ENCODE peak calls at places on chromosome 3, in four cellular contexts. One of them, this sample, is unnamed.
A peak's percentile ranks its signal among the peaks of the same experiment; 100 is the strongest.

GRCh38 chr3:101072299-101072698 is 79.1 kb upstream of the ABI3BP start:
- DNase-seq in mesendoderm: no peak
- DNase-seq in IMR-90: peak; percentile 52
- DNase-seq in H1: no peak
- DNase-seq in this sample: no peak

GRCh38 chr3:113136071-113136470 is 75.3 kb upstream of the BOC start:
- DNase-seq in IMR-90: peak; percentile 27
- DNase-seq in H1: no peak
- DNase-seq in mesendoderm: peak; percentile 15
- DNase-seq in this sample: no peak

GRCh38 chr3:11596387-11596786 is 47.3 kb downstream of the VGLL4 start:
- DNase-seq in IMR-90: no peak
- DNase-seq in H1: no peak
- DNase-seq in mesendoderm: no peak
- DNase-seq in this sample: no peak

GRCh38 chr3:100753846-100754245 is 44.6 kb downstream of the TFG start:
- DNase-seq in mesendoderm: no peak
- DNase-seq in IMR-90: peak; percentile 43
- DNase-seq in H1: no peak
- DNase-seq in this sample: no peak

GRCh38 chr3:69718832-69719231 is 20.4 kb upstream of the MITF start:
- DNase-seq in H1: peak; percentile 2
- DNase-seq in IMR-90: no peak
- DNase-seq in mesendoderm: peak; percentile 76
- DNase-seq in this sample: peak; percentile 60

GRCh38 chr3:7205535-7206331 is 344.8 kb downstream of the GRM7 start:
- DNase-seq in IMR-90: no peak
- DNase-seq in H1: no peak
- DNase-seq in mesendoderm: no peak
- DNase-seq in this sample: no peak

GRCh38 chr3:145820175-145820574 is 340.8 kb downstream of the PLOD2 start:
- DNase-seq in H1: no peak
- DNase-seq in IMR-90: no peak
- DNase-seq in mesendoderm: no peak
- DNase-seq in this sample: no peak

GRCh38 chr3:133138017-133138416 is 99.8 kb downstream of the TMEM108 start:
- DNase-seq in mesendoderm: no peak
- DNase-seq in H1: no peak
- DNase-seq in IMR-90: no peak
- DNase-seq in this sample: no peak

GRCh38 chr3:180563411-180563810 is 38.6 kb upstream of the TTC14 start:
- DNase-seq in H1: no peak
- DNase-seq in mesendoderm: no peak
- DNase-seq in IMR-90: no peak
- DNase-seq in this sample: no peak

GRCh38 chr3:115657168-115657567 is 33.9 kb downstream of the GAP43 start:
- DNase-seq in H1: no peak
- DNase-seq in mesendoderm: peak; percentile 59
- DNase-seq in IMR-90: no peak
- DNase-seq in this sample: peak; percentile 30

GRCh38 chr3:159860727-159861126 is 127.9 kb upstream of the IL12A start:
- DNase-seq in H1: no peak
- DNase-seq in mesendoderm: no peak
- DNase-seq in IMR-90: no peak
- DNase-seq in this sample: no peak

GRCh38 chr3:103968751-103969150 is 1398.0 kb upstream of the ALCAM start:
- DNase-seq in H1: no peak
- DNase-seq in mesendoderm: no peak
- DNase-seq in IMR-90: no peak
- DNase-seq in this sample: no peak

GRCh38 chr3:72340476-72341379 is 507.5 kb downstream of the SHQ1 start:
- DNase-seq in IMR-90: no peak
- DNase-seq in mesendoderm: no peak
- DNase-seq in H1: no peak
- DNase-seq in this sample: no peak

GRCh38 chr3:47578119-47578630 is 490 bp downstream of the CSPG5 start:
- DNase-seq in IMR-90: no peak
- DNase-seq in mesendoderm: no peak
- DNase-seq in H1: no peak
- DNase-seq in this sample: peak; percentile 72

GRCh38 chr3:100425321-100425720 is 24.0 kb downstream of the LNP1 start:
- DNase-seq in H1: no peak
- DNase-seq in mesendoderm: no peak
- DNase-seq in IMR-90: no peak
- DNase-seq in this sample: no peak

GRCh38 chr3:187985636-187986035 is 168.3 kb upstream of the LPP start:
- DNase-seq in mesendoderm: no peak
- DNase-seq in H1: no peak
- DNase-seq in IMR-90: peak; percentile 36
- DNase-seq in this sample: no peak

GRCh38 chr3:71251156-71251775 is 332.3 kb downstream of the FOXP1 start:
- DNase-seq in H1: no peak
- DNase-seq in IMR-90: peak; percentile 98
- DNase-seq in mesendoderm: no peak
- DNase-seq in this sample: no peak

GRCh38 chr3:194129581-194130133 is 6.3 kb upstream of the HES1 start:
- DNase-seq in mesendoderm: peak; percentile 78
- DNase-seq in H1: no peak
- DNase-seq in IMR-90: no peak
- DNase-seq in this sample: peak; percentile 69

GRCh38 chr3:197376020-197376419 is 77.6 kb upstream of the DLG1 start:
- DNase-seq in IMR-90: no peak
- DNase-seq in mesendoderm: no peak
- DNase-seq in H1: no peak
- DNase-seq in this sample: no peak

GRCh38 chr3:139309046-139309660 is 34.7 kb upstream of the MRPS22 start:
- DNase-seq in mesendoderm: no peak
- DNase-seq in H1: no peak
- DNase-seq in IMR-90: no peak
- DNase-seq in this sample: no peak

GRCh38 chr3:115862824-115863223 is 239.5 kb downstream of the GAP43 start:
- DNase-seq in H1: no peak
- DNase-seq in IMR-90: no peak
- DNase-seq in mesendoderm: no peak
- DNase-seq in this sample: peak; percentile 39

GRCh38 chr3:52238193-52238760 is 681 bp downstream of the TWF2 start:
- DNase-seq in mesendoderm: no peak
- DNase-seq in H1: no peak
- DNase-seq in IMR-90: peak; percentile 12
- DNase-seq in this sample: no peak

GRCh38 chr3:52240059-52240885 is 1.3 kb upstream of the TWF2 start:
- DNase-seq in mesendoderm: peak; percentile 92
- DNase-seq in H1: no peak
- DNase-seq in IMR-90: peak; percentile 98
- DNase-seq in this sample: peak; percentile 61

GRCh38 chr3:52240886-52241244 is 1.9 kb upstream of the TWF2 start:
- DNase-seq in IMR-90: no peak
- DNase-seq in mesendoderm: no peak
- DNase-seq in H1: no peak
- DNase-seq in this sample: no peak

GRCh38 chr3:52237659-52238172 is 1.2 kb downstream of the TWF2 start:
- DNase-seq in H1: no peak
- DNase-seq in IMR-90: peak; percentile 89
- DNase-seq in mesendoderm: peak; percentile 69
- DNase-seq in this sample: peak; percentile 68

DNA sequence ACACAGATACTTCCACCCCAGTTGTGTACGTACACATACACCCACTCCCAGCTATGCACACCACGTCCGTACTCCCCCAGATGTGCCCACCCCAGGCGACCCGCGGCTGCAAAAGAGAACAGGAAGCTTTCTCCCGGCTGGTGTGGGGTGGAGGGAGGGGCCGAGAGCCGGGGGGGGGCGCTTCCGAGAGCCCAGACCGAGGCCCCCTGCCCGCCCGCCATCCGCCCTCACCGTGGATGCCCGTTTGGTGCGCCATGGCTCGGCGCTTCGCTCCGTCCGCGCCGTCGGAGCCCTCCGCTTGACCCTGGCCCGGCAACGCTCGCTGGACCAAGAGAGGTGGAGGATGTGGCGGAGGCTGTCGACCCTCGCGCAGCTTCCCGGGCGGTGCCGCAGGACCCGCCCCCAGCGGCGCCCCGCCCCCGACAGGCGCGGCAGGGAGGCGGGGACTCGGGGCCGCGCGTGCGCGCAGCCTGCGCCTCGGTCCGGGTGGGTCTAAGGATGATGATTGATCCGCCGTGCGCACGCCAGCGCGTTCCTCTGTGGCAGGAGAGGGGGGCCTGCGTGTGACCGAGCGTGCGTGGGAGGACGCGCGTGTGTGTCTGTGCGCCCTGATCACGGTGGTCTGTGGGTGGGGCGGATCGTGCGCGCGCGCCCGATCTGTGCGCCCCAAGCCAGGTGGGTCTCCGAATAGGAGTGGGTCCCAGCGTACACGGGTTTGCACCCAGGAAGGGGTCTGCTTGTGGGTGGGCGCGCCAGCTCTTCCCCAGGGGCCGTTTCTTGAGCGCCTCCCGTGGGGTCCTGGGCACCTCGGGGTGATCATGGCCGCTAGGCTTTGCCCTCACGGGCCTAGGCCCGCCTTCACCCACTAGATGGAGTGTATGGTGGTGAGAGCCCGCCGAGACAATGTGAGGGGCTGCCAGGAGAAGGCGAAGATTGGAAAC is at the start of gene TWF2:
- DNase-seq in H1: no peak
- DNase-seq in IMR-90: peak; percentile 78
- DNase-seq in mesendoderm: peak; percentile 85
- DNase-seq in this sample: peak; percentile 83
- H2BK120ac ChIP-seq in H1: peak within 1 kb of the TSS; percentile 73
- H2BK120ac ChIP-seq in IMR-90: peak within 1 kb of the TSS; percentile 79
- H2BK120ac ChIP-seq in mesendoderm: no peak within 1 kb of the TSS
- H2BK120ac ChIP-seq in this sample: no peak within 1 kb of the TSS

GRCh38 chr3:38457111-38458003 is 3.7 kb downstream of the ACVR2B start:
- DNase-seq in IMR-90: peak; percentile 6
- DNase-seq in mesendoderm: peak; percentile 45
- DNase-seq in H1: no peak
- DNase-seq in this sample: no peak
- H4K5ac ChIP-seq in IMR-90: no peak overlapping the region
- H4K5ac ChIP-seq in mesendoderm: no peak overlapping the region
- H4K5ac ChIP-seq in H1: no peak overlapping the region
- H4K5ac ChIP-seq in this sample: no peak overlapping the region

GRCh38 chr3:150597646-150598045 is 5.5 kb upstream of the SELENOT start:
- DNase-seq in H1: no peak
- DNase-seq in IMR-90: no peak
- DNase-seq in mesendoderm: no peak
- DNase-seq in this sample: no peak
- H3K9ac ChIP-seq in H1: no peak overlapping the region
- H3K9ac ChIP-seq in IMR-90: no peak overlapping the region
- H3K9ac ChIP-seq in mesendoderm: no peak overlapping the region
- H3K9ac ChIP-seq in this sample: no peak overlapping the region

GRCh38 chr3:141094851-141095545 is 43.9 kb downstream of the SPSB4 start:
- DNase-seq in H1: no peak
- DNase-seq in mesendoderm: no peak
- DNase-seq in IMR-90: peak; percentile 9
- DNase-seq in this sample: no peak

GRCh38 chr3:141095546-141095937 is 44.4 kb downstream of the SPSB4 start:
- DNase-seq in mesendoderm: no peak
- DNase-seq in H1: no peak
- DNase-seq in IMR-90: no peak
- DNase-seq in this sample: no peak

GRCh38 chr3:141092663-141093062 is 41.5 kb downstream of the SPSB4 start:
- DNase-seq in IMR-90: no peak
- DNase-seq in mesendoderm: no peak
- DNase-seq in H1: no peak
- DNase-seq in this sample: no peak

GRCh38 chr3:141093397-141093796 is 42.2 kb downstream of the SPSB4 start:
- DNase-seq in IMR-90: no peak
- DNase-seq in mesendoderm: no peak
- DNase-seq in H1: no peak
- DNase-seq in this sample: no peak

DNA sequence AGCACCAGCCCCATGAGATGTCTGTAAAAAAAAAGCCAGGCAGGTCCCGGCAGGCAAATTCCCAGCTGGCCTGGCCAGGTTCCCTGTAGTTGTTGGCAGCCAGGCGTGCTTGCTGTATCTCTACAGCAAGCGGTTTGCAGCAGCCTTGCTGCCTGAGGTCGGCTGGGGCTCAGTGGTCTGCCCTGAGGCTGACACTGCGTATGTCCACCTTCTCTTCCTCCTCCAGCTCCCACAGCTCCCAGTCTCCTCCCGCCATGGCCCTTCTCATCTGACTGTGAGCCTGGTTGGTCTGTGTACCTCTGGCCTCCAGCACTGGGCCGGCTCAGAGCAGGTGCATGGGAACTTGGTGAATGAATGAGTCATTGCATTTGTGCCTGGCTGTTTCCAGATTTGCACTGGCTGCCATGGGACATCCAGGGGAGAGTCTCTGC is 42.8 kb downstream of the SPSB4 start:
- DNase-seq in H1: no peak
- DNase-seq in mesendoderm: no peak
- DNase-seq in IMR-90: no peak
- DNase-seq in this sample: no peak
- H2BK120ac ChIP-seq in H1: no peak overlapping the region
- H2BK120ac ChIP-seq in mesendoderm: no peak overlapping the region
- H2BK120ac ChIP-seq in IMR-90: no peak overlapping the region
- H2BK120ac ChIP-seq in this sample: no peak overlapping the region

GRCh38 chr3:124420392-124420791 is 309.9 kb upstream of the UMPS start:
- DNase-seq in mesendoderm: no peak
- DNase-seq in H1: no peak
- DNase-seq in IMR-90: no peak
- DNase-seq in this sample: no peak
- H4K5ac ChIP-seq in mesendoderm: no peak overlapping the region
- H4K5ac ChIP-seq in H1: no peak overlapping the region
- H4K5ac ChIP-seq in IMR-90: no peak overlapping the region
- H4K5ac ChIP-seq in this sample: no peak overlapping the region

GRCh38 chr3:31896026-31896425 is 85.0 kb downstream of the OSBPL10 start:
- DNase-seq in mesendoderm: no peak
- DNase-seq in IMR-90: no peak
- DNase-seq in H1: no peak
- DNase-seq in this sample: no peak
- H3K9ac ChIP-seq in mesendoderm: no peak overlapping the region
- H3K9ac ChIP-seq in IMR-90: no peak overlapping the region
- H3K9ac ChIP-seq in H1: no peak overlapping the region
- H3K9ac ChIP-seq in this sample: no peak overlapping the region

This sample was measured in H9.